ENCODE peak calls at places on chromosomes 16 and 17, in seven cellular contexts. One of them, this sample, is unnamed.

GRCh38 chr16:35533683-35534082 is 2074.3 kb downstream of the TP53TG3F start:
- DNase-seq in AG09309: no peak
- DNase-seq in prostate gland: no peak
- DNase-seq in left ventricle myocardium inferior: no peak
- DNase-seq in foreskin fibroblast: no peak
- DNase-seq in GM23248: peak
- DNase-seq in cardiac fibroblast: peak
- DNase-seq in this sample: no peak

GRCh38 chr16:15643453-15644305 is 725 bp upstream of the MARF1 start:
- DNase-seq in AG09309: peak
- DNase-seq in prostate gland: peak
- DNase-seq in left ventricle myocardium inferior: no peak
- DNase-seq in foreskin fibroblast: peak
- DNase-seq in GM23248: peak
- DNase-seq in cardiac fibroblast: peak
- DNase-seq in this sample: no peak

GRCh38 chr16:79973320-79973719 is 372.8 kb upstream of the MAF start:
- DNase-seq in AG09309: no peak
- DNase-seq in prostate gland: no peak
- DNase-seq in left ventricle myocardium inferior: no peak
- DNase-seq in foreskin fibroblast: no peak
- DNase-seq in GM23248: no peak
- DNase-seq in cardiac fibroblast: no peak
- DNase-seq in this sample: no peak

GRCh38 chr16:73956592-73957495 is 339.8 kb upstream of the PSMD7 start:
- DNase-seq in AG09309: peak
- DNase-seq in prostate gland: peak
- DNase-seq in left ventricle myocardium inferior: peak
- DNase-seq in foreskin fibroblast: peak
- DNase-seq in GM23248: peak
- DNase-seq in cardiac fibroblast: peak
- DNase-seq in this sample: peak

GRCh38 chr16:51621610-51622009 is 470.5 kb upstream of the SALL1 start:
- DNase-seq in AG09309: no peak
- DNase-seq in prostate gland: no peak
- DNase-seq in left ventricle myocardium inferior: no peak
- DNase-seq in foreskin fibroblast: no peak
- DNase-seq in GM23248: peak
- DNase-seq in cardiac fibroblast: peak
- DNase-seq in this sample: no peak

GRCh38 chr16:22933173-22933572 is 119.2 kb downstream of the HS3ST2 start:
- DNase-seq in AG09309: no peak
- DNase-seq in prostate gland: no peak
- DNase-seq in left ventricle myocardium inferior: no peak
- DNase-seq in foreskin fibroblast: no peak
- DNase-seq in GM23248: no peak
- DNase-seq in cardiac fibroblast: no peak
- DNase-seq in this sample: no peak

GRCh38 chr16:56779956-56780355 is 50.0 kb downstream of the NUP93 start:
- DNase-seq in AG09309: no peak
- DNase-seq in prostate gland: no peak
- DNase-seq in left ventricle myocardium inferior: no peak
- DNase-seq in foreskin fibroblast: no peak
- DNase-seq in GM23248: no peak
- DNase-seq in cardiac fibroblast: no peak
- DNase-seq in this sample: no peak

GRCh38 chr17:39700148-39700987 is 504 bp downstream of the ERBB2 start:
- DNase-seq in AG09309: no peak
- DNase-seq in prostate gland: no peak
- DNase-seq in left ventricle myocardium inferior: no peak
- DNase-seq in foreskin fibroblast: no peak
- DNase-seq in GM23248: peak
- DNase-seq in cardiac fibroblast: peak
- DNase-seq in this sample: no peak

GRCh38 chr16:58428621-58429557 is 36.6 kb downstream of the GINS3 start:
- DNase-seq in AG09309: no peak
- DNase-seq in prostate gland: no peak
- DNase-seq in left ventricle myocardium inferior: no peak
- DNase-seq in foreskin fibroblast: no peak
- DNase-seq in GM23248: no peak
- DNase-seq in cardiac fibroblast: no peak
- DNase-seq in this sample: no peak

GRCh38 chr17:29151567-29151966 is 28.6 kb downstream of the MYO18A start:
- DNase-seq in AG09309: no peak
- DNase-seq in prostate gland: no peak
- DNase-seq in left ventricle myocardium inferior: no peak
- DNase-seq in foreskin fibroblast: no peak
- DNase-seq in GM23248: peak
- DNase-seq in cardiac fibroblast: peak
- DNase-seq in this sample: no peak

GRCh38 chr16:49580751-49581303 is 207.2 kb downstream of the C16orf78 start:
- DNase-seq in AG09309: no peak
- DNase-seq in prostate gland: no peak
- DNase-seq in left ventricle myocardium inferior: no peak
- DNase-seq in foreskin fibroblast: no peak
- DNase-seq in GM23248: no peak
- DNase-seq in cardiac fibroblast: no peak
- DNase-seq in this sample: no peak

GRCh38 chr16:88811850-88812736 is at the start of gene APRT:
- DNase-seq in AG09309: peak
- DNase-seq in prostate gland: peak
- DNase-seq in left ventricle myocardium inferior: peak
- DNase-seq in foreskin fibroblast: peak
- DNase-seq in GM23248: peak
- DNase-seq in cardiac fibroblast: peak
- DNase-seq in this sample: peak

GRCh38 chr17:40104570-40105471 is 4.4 kb upstream of the NR1D1 start:
- DNase-seq in AG09309: no peak
- DNase-seq in prostate gland: peak
- DNase-seq in left ventricle myocardium inferior: peak
- DNase-seq in foreskin fibroblast: no peak
- DNase-seq in GM23248: no peak
- DNase-seq in cardiac fibroblast: no peak
- DNase-seq in this sample: no peak

GRCh38 chr17:46121841-46122485 is 71.3 kb downstream of the KANSL1 start:
- DNase-seq in AG09309: no peak
- DNase-seq in prostate gland: no peak
- DNase-seq in left ventricle myocardium inferior: no peak
- DNase-seq in foreskin fibroblast: no peak
- DNase-seq in GM23248: no peak
- DNase-seq in cardiac fibroblast: no peak
- DNase-seq in this sample: no peak

GRCh38 chr17:48488548-48489106 is 42.2 kb downstream of the HOXB1 start:
- DNase-seq in AG09309: no peak
- DNase-seq in prostate gland: no peak
- DNase-seq in left ventricle myocardium inferior: no peak
- DNase-seq in foreskin fibroblast: no peak
- DNase-seq in GM23248: no peak
- DNase-seq in cardiac fibroblast: no peak
- DNase-seq in this sample: no peak

GRCh38 chr16:54816471-54816870 is 114.2 kb upstream of the IRX5 start:
- DNase-seq in AG09309: no peak
- DNase-seq in prostate gland: no peak
- DNase-seq in left ventricle myocardium inferior: no peak
- DNase-seq in foreskin fibroblast: no peak
- DNase-seq in GM23248: no peak
- DNase-seq in cardiac fibroblast: no peak
- DNase-seq in this sample: no peak

GRCh38 chr17:68509151-68510057 is 2.8 kb upstream of the PRKAR1A start:
- DNase-seq in AG09309: no peak
- DNase-seq in prostate gland: no peak
- DNase-seq in left ventricle myocardium inferior: peak
- DNase-seq in foreskin fibroblast: no peak
- DNase-seq in GM23248: no peak
- DNase-seq in cardiac fibroblast: no peak
- DNase-seq in this sample: no peak

GRCh38 chr17:10772425-10773380 is 31.2 kb downstream of the TMEM238L start:
- DNase-seq in AG09309: no peak
- DNase-seq in prostate gland: peak
- DNase-seq in left ventricle myocardium inferior: no peak
- DNase-seq in foreskin fibroblast: no peak
- DNase-seq in GM23248: no peak
- DNase-seq in cardiac fibroblast: peak
- DNase-seq in this sample: no peak

GRCh38 chr16:49599281-49599680 is 225.7 kb downstream of the C16orf78 start:
- DNase-seq in AG09309: no peak
- DNase-seq in prostate gland: no peak
- DNase-seq in left ventricle myocardium inferior: no peak
- DNase-seq in foreskin fibroblast: no peak
- DNase-seq in GM23248: no peak
- DNase-seq in cardiac fibroblast: no peak
- DNase-seq in this sample: no peak

DNA sequence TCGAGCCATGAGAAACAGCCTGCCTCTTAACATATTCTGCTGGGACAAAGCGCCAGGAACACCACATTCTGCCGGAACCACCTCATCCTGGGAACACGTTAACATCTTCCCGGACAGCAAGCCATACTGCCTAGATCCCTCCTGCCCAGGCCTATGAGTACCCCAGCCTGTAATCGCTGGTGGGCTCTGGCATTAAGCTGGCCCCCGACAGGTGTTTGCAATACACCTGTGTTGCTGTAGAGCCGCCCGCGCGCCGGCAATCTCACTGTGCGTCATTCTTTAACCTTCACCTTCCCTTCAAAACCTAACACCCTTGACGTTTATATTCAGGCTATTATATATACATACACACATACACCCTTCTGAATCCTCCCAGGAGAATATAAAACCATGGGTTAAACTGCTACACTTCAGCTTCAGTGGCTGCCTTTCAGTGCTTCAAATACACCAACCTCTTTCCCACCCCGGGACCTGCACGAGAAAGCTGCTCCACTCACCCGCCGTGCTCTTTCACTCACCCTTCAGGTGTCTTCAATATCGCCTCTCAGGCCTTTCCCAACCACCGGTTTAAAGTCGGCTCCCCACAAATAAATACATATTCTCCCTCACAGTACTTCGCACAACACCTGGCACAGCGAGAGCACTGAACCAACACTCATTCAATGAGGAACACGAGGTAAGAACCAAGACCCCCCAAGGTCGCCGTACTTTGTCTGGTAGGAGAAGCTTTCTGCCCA is 1.0 kb upstream of the ENDOV start:
- DNase-seq in AG09309: no peak
- DNase-seq in prostate gland: no peak
- DNase-seq in left ventricle myocardium inferior: no peak
- DNase-seq in foreskin fibroblast: no peak
- DNase-seq in GM23248: peak
- DNase-seq in cardiac fibroblast: no peak
- DNase-seq in this sample: no peak
- H3K4me3 ChIP-seq in AG09309: peak
- H3K4me3 ChIP-seq in prostate gland: peak
- H3K4me3 ChIP-seq in left ventricle myocardium inferior: peak
- H3K4me3 ChIP-seq in foreskin fibroblast: peak
- H3K4me3 ChIP-seq in GM23248: peak
- H3K4me3 ChIP-seq in cardiac fibroblast: peak
- H3K4me3 ChIP-seq in this sample: peak

DNA sequence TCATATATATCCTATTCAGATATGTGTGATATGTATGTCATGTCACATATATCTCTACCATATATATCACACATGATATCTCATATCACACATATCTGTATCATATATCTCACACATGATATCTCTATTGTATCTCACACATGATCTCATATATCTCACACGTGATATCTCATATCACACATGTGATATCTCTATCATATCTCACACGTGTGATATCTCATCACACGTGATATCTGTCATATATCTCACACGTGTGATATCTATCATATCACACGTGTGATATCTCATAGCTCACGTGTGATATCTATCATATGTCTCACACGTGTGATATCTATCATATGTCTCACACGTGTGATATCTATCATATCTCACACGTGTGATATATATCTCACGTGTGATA is 240.7 kb downstream of the MAP2K4 start:
- DNase-seq in AG09309: no peak
- DNase-seq in prostate gland: no peak
- DNase-seq in left ventricle myocardium inferior: no peak
- DNase-seq in foreskin fibroblast: no peak
- DNase-seq in GM23248: no peak
- DNase-seq in cardiac fibroblast: no peak
- DNase-seq in this sample: no peak
- H3K4me3 ChIP-seq in AG09309: no peak
- H3K4me3 ChIP-seq in prostate gland: no peak
- H3K4me3 ChIP-seq in left ventricle myocardium inferior: no peak
- H3K4me3 ChIP-seq in foreskin fibroblast: no peak
- H3K4me3 ChIP-seq in GM23248: no peak
- H3K4me3 ChIP-seq in cardiac fibroblast: no peak
- H3K4me3 ChIP-seq in this sample: no peak

GRCh38 chr17:75512946-75513666 is 2.2 kb downstream of the CASKIN2 start:
- DNase-seq in AG09309: no peak
- DNase-seq in prostate gland: no peak
- DNase-seq in left ventricle myocardium inferior: no peak
- DNase-seq in foreskin fibroblast: peak
- DNase-seq in GM23248: peak
- DNase-seq in cardiac fibroblast: peak
- DNase-seq in this sample: no peak
- H3K4me3 ChIP-seq in AG09309: no peak
- H3K4me3 ChIP-seq in prostate gland: no peak
- H3K4me3 ChIP-seq in left ventricle myocardium inferior: peak
- H3K4me3 ChIP-seq in foreskin fibroblast: no peak
- H3K4me3 ChIP-seq in GM23248: no peak
- H3K4me3 ChIP-seq in cardiac fibroblast: no peak
- H3K4me3 ChIP-seq in this sample: no peak

GRCh38 chr17:11805952-11806351 is 191.3 kb downstream of the ZNF18 start:
- DNase-seq in AG09309: no peak
- DNase-seq in prostate gland: no peak
- DNase-seq in left ventricle myocardium inferior: no peak
- DNase-seq in foreskin fibroblast: no peak
- DNase-seq in GM23248: no peak
- DNase-seq in cardiac fibroblast: no peak
- DNase-seq in this sample: no peak

GRCh38 chr17:11803635-11804034 is 193.6 kb downstream of the ZNF18 start:
- DNase-seq in AG09309: no peak
- DNase-seq in prostate gland: no peak
- DNase-seq in left ventricle myocardium inferior: no peak
- DNase-seq in foreskin fibroblast: no peak
- DNase-seq in GM23248: no peak
- DNase-seq in cardiac fibroblast: no peak
- DNase-seq in this sample: no peak

GRCh38 chr17:11797803-11798202 is 199.5 kb downstream of the ZNF18 start:
- DNase-seq in AG09309: no peak
- DNase-seq in prostate gland: no peak
- DNase-seq in left ventricle myocardium inferior: no peak
- DNase-seq in foreskin fibroblast: no peak
- DNase-seq in GM23248: no peak
- DNase-seq in cardiac fibroblast: no peak
- DNase-seq in this sample: no peak

GRCh38 chr17:11807606-11808005 is 189.7 kb downstream of the ZNF18 start:
- DNase-seq in AG09309: no peak
- DNase-seq in prostate gland: no peak
- DNase-seq in left ventricle myocardium inferior: no peak
- DNase-seq in foreskin fibroblast: no peak
- DNase-seq in GM23248: no peak
- DNase-seq in cardiac fibroblast: no peak
- DNase-seq in this sample: no peak

DNA sequence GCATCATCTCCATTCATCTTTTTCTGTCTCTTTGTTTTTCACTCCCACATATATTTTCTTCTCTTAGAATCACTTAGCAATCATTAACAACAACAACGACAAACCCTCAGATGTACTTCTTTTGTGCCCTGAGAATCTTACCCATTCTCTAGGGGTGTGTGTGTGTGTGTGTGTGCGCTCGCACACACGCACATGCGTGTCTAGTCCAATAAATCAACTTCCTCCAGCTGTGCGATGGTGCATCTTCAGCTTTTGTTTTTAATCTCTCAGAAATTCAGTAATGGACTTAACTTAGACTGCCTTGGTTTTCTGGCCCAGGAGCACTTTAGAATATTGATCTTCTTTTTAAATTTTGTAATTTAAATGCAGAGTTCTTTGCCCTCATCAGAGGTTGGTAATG is 194.0 kb downstream of the ZNF18 start:
- DNase-seq in AG09309: no peak
- DNase-seq in prostate gland: no peak
- DNase-seq in left ventricle myocardium inferior: no peak
- DNase-seq in foreskin fibroblast: no peak
- DNase-seq in GM23248: no peak
- DNase-seq in cardiac fibroblast: no peak
- DNase-seq in this sample: no peak
- H3K4me3 ChIP-seq in AG09309: no peak
- H3K4me3 ChIP-seq in prostate gland: no peak
- H3K4me3 ChIP-seq in left ventricle myocardium inferior: no peak
- H3K4me3 ChIP-seq in foreskin fibroblast: no peak
- H3K4me3 ChIP-seq in GM23248: no peak
- H3K4me3 ChIP-seq in cardiac fibroblast: no peak
- H3K4me3 ChIP-seq in this sample: no peak